ENCODE peak calls at places on chromosomes 5 and 9, in six cellular contexts. K is tibial artery; J is CD8-positive, alpha-beta T cell; I is A549; H is left lung; U is tibial nerve. Y is an unnamed sample. For H3K4me1, the result is how much of the 10 kb centered on the place peaks cover.

GRCh38 chr5:32625106-32625505 is 39.7 kb downstream of the SUB1 start:
- DNase-seq in K (no peak), J (no peak), I (no peak), H (no peak), U (no peak), Y (no peak)

GRCh38 chr9:137009938-137010732 is 13.8 kb upstream of the CLIC3 start:
- DNase-seq in K (no peak), J (no peak), I (no peak), H (no peak), U (no peak), Y (no peak)

GRCh38 chr9:133814586-133815090 is 76.5 kb upstream of the SARDH start:
- DNase-seq in K (no peak), J (no peak), I (no peak), H (peak), U (no peak), Y (no peak)

GRCh38 chr9:87500491-87500890 is 2.8 kb downstream of the DAPK1 start:
- DNase-seq in K (no peak), J (no peak), I (no peak), H (no peak), U (no peak), Y (no peak)

GRCh38 chr9:120110520-120110919 is 469.4 kb downstream of the CDK5RAP2 start:
- DNase-seq in K (no peak), J (no peak), I (no peak), H (no peak), U (no peak), Y (no peak)

GRCh38 chr5:124736814-124737186 is 9.6 kb downstream of the ZNF608 start:
- DNase-seq in K (no peak), J (no peak), I (no peak), H (no peak), U (no peak), Y (no peak)

GRCh38 chr9:34337404-34337803 is 8.0 kb downstream of the NUDT2 start:
- DNase-seq in K (no peak), J (no peak), I (no peak), H (no peak), U (no peak), Y (no peak)

GRCh38 chr9:88236531-88237453 is 98.5 kb upstream of the SPATA31C2 start:
- DNase-seq in K (peak), J (no peak), I (no peak), H (peak), U (peak), Y (no peak)

GRCh38 chr9:136087741-136088480 is 7.2 kb downstream of the NACC2 start:
- DNase-seq in K (peak), J (no peak), I (no peak), H (peak), U (no peak), Y (no peak)

GRCh38 chr5:137190441-137190840 is 308.7 kb downstream of the SPOCK1 start:
- DNase-seq in K (no peak), J (no peak), I (no peak), H (no peak), U (no peak), Y (no peak)

GRCh38 chr9:17799383-17799782 is 220.5 kb downstream of the SH3GL2 start:
- DNase-seq in K (no peak), J (no peak), I (no peak), H (no peak), U (no peak), Y (no peak)

GRCh38 chr5:34490501-34491250 is 165.5 kb upstream of the RAI14 start:
- DNase-seq in K (peak), J (no peak), I (no peak), H (no peak), U (no peak), Y (no peak)

GRCh38 chr5:120463991-120464626 is at the start of gene PRR16:
- DNase-seq in K (peak), J (no peak), I (peak), H (peak), U (no peak), Y (no peak)

GRCh38 chr5:56175028-56175427 is 58.1 kb downstream of the ANKRD55 start:
- DNase-seq in K (no peak), J (no peak), I (no peak), H (no peak), U (no peak), Y (no peak)

GRCh38 chr9:95341262-95342011 is 23.9 kb upstream of the FANCC start:
- DNase-seq in K (no peak), J (no peak), I (no peak), H (no peak), U (no peak), Y (no peak)

GRCh38 chr9:132037470-132037869 is 42.2 kb downstream of the MED27 start:
- DNase-seq in K (no peak), J (no peak), I (no peak), H (no peak), U (no peak), Y (no peak)

GRCh38 chr5:69042915-69043795 is 50.7 kb upstream of the SLC30A5 start:
- DNase-seq in K (peak), J (peak), I (peak), H (no peak), U (peak), Y (peak)

GRCh38 chr5:143471666-143472411 is 68.4 kb upstream of the NR3C1 start:
- DNase-seq in K (no peak), J (no peak), I (no peak), H (no peak), U (no peak), Y (no peak)

GRCh38 chr9:107700902-107701301 is 211.3 kb upstream of the KLF4 start:
- DNase-seq in K (no peak), J (no peak), I (no peak), H (no peak), U (no peak), Y (no peak)

GRCh38 chr5:131426011-131426410 is 162.2 kb downstream of the CDC42SE2 start:
- DNase-seq in K (no peak), J (no peak), I (no peak), H (no peak), U (no peak), Y (no peak)

GRCh38 chr9:114504341-114505186 is 709 bp downstream of the WHRN start:
- DNase-seq in K (no peak), J (peak), I (peak), H (peak), U (peak), Y (no peak)

GRCh38 chr5:1445313-1445894 is at the start of gene SLC6A3:
- DNase-seq in K (peak), J (peak), I (no peak), H (peak), U (no peak), Y (no peak)

GRCh38 chr9:89984214-89984613 is 379.4 kb downstream of the GADD45G start:
- DNase-seq in K (no peak), J (no peak), I (no peak), H (no peak), U (no peak), Y (no peak)

GRCh38 chr5:124583469-124584350 is 162.7 kb downstream of the ZNF608 start:
- DNase-seq in K (no peak), J (no peak), I (peak), H (no peak), U (no peak), Y (no peak)

GRCh38 chr5:37730896-37731455 is 108.9 kb downstream of the GDNF start:
- DNase-seq in K (no peak), J (no peak), I (no peak), H (no peak), U (no peak), Y (no peak)

GRCh38 chr5:78638423-78638822 is 10.1 kb downstream of the LHFPL2 start:
- DNase-seq in K (peak), J (no peak), I (peak), H (no peak), U (peak), Y (peak)

GRCh38 chr5:14699807-14700400 is 35.4 kb downstream of the OTULIN start:
- DNase-seq in K (no peak), J (no peak), I (no peak), H (no peak), U (no peak), Y (no peak)

GRCh38 chr9:117000834-117001233 is 313.7 kb downstream of the TRIM32 start:
- DNase-seq in K (no peak), J (no peak), I (no peak), H (no peak), U (no peak), Y (no peak)

GRCh38 chr9:88966894-88967676 is 24.2 kb upstream of the S1PR3 start:
- DNase-seq in K (no peak), J (no peak), I (no peak), H (no peak), U (no peak), Y (no peak)

GRCh38 chr9:18771018-18771417 is 262.0 kb downstream of the SAXO1 start:
- DNase-seq in K (no peak), J (no peak), I (no peak), H (no peak), U (no peak), Y (no peak)

DNA sequence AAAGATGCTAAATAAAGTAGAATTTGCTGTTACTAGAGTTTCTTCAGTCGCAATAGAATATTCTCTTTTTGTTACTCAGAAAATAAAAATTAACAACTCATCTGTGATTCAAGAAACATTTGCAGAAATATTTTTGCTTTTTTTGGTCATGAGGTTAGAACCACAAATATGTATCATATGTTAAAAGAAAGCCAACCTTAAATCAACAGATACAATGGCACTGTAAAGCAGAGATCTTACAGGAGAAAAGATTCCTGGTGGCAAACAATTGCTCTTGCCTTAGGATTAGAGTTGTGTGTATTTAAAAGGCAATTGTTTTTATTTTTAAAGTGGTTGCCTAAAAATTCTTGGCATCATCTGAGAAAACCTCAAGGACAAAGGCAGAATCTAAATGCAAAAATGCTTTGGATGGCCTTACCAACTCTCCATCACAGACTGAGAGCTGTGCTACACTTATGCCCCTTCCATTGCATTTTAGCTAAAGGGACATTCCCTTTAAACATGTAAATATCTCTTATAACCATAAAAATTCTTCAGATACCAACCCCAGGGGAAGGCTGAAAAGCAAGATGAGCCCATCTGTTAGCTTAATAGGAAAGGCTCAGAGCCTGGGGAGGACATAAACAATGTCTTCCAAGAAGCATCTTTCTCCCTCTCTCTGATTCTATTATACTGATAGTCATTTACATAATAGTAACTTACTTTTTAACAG is 100.4 kb downstream of the FAM114A2 start:
- DNase-seq in K (no peak), J (no peak), I (no peak), H (no peak), U (no peak), Y (no peak)
- H3K27ac ChIP-seq in K (no peak), J (no peak), I (no peak), H (no peak), U (no peak), Y (no peak)

DNA sequence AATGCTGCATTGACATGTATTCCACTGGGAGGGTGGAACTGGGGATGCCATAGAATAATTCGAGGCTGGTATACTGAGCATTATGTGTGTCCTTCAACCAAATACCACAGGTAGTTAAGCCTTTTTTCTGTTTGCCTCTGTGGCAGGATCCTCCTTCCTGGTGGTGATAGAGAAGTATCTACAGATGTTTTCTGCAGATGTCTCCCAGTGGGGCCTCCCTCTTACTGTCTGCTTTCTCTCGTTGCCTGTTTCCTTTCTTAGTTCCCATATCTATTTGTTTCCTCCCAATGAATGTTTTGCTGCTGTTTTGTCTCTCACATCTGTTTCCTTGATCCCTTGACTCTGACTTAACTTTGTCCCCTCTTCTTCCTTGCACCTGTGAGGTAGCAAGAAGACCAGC is 130.9 kb upstream of the NUDT12 start:
- DNase-seq in K (no peak), J (no peak), I (no peak), H (no peak), U (no peak), Y (no peak)
- TF ChIP-seq CTCF in K (no peak), J (no peak), I (no peak), H (no peak), U (no peak), Y (no peak)

GRCh38 chr5:16617272-16617973 is 626 bp upstream of the RETREG1 start:
- DNase-seq in K (no peak), J (peak), I (no peak), H (no peak), U (no peak), Y (no peak)

GRCh38 chr5:16619136-16619535 is 2.3 kb upstream of the RETREG1 start:
- DNase-seq in K (no peak), J (no peak), I (no peak), H (no peak), U (no peak), Y (no peak)

GRCh38 chr5:16615737-16616535 is 861 bp downstream of the RETREG1 start:
- DNase-seq in K (no peak), J (no peak), I (no peak), H (no peak), U (no peak), Y (no peak)

GRCh38 chr5:16618138-16618897 is 1.5 kb upstream of the RETREG1 start:
- DNase-seq in K (no peak), J (no peak), I (no peak), H (no peak), U (no peak), Y (no peak)

DNA sequence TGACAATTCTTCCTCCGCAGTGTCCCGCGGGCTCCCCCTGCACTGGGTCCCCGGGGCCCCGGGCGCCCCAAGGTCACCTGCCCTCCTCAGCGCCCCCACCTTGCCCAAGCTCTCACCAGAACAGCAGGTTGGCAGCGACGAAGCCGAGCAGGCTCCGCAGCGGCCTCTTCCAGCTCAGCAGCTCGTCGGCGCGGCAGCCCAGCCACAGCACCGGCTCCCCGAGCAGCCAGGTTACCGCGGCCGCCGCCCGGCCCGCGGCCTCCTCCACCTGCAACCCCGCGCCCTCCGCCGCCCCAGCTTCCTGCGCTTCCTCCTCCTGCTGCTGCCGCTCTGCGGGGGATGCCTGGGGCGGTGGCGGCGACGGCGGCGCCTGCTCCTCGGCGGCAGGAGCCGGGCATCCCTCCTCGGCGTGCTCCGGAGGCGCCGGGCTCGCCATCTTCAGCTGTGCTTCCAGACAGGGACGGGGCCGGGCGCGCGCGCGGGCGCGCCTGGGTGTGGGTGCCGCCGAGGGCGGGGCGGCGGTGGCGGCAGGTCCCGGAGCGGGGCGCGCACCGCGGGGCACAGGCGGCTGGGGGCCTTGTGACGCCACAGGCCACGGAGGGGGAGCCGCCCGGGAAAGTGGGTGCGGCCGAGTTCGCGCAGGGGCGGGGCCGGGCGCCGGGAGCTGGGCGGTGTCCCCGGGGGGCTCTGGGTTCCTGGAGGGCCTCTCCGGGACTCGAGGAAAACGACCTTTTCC is at the start of gene RETREG1:
- DNase-seq in K (peak), J (peak), I (peak), H (peak), U (peak), Y (no peak)
- H3K4me1 ChIP-seq in K (under half), J (under half), I (under half), H (under half), U (under half), Y (under half)

GRCh38 chr9:73121375-73121935 is 30.2 kb upstream of the ANXA1 start:
- DNase-seq in K (no peak), J (no peak), I (no peak), H (no peak), U (no peak), Y (no peak)
- H3K27ac ChIP-seq in K (no peak), J (no peak), I (peak), H (no peak), U (no peak), Y (no peak)

DNA sequence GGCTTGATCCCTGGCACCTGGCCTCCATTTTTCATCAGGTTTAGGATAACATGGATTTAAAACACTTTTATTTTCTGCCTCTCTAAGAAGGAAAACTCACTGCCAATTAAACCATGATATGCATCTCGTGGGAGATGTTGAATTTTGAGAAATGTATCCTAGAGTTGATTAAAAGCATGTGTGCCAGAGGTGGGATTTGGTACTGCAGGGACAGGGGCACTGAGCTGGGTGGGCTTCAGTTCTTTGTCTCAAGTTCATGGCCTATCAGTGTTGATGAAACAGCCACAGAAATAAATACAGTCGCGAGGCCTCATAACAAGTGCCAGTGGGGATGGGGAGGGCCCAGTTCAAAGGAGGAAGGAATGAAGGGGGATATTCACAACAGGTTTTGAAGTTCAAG is 34.9 kb downstream of the POLR1E start:
- DNase-seq in K (no peak), J (no peak), I (no peak), H (no peak), U (no peak), Y (no peak)
- TF ChIP-seq CTCF in K (no peak), J (no peak), I (no peak), H (no peak), U (no peak), Y (peak)

Y was measured in thoracic aorta.